ENCODE peak calls at places on chromosomes 13 and 19, in seven cellular contexts. I is H1, C is HEK293T, L is WTC11, R is GM12878, G is HCT116, B is HepG2. X is an unnamed sample.

GRCh38 chr19:38706792-38707511 is 37.3 kb downstream of the CAPN12 start:
- DNase-seq in I (no peak), B (no peak), C (no peak), R (no peak), L (no peak), G (no peak), X (no peak)

GRCh38 chr19:42363614-42364346 is 26.3 kb downstream of the CNFN start:
- DNase-seq in R (peak), G (no peak), L (no peak), C (no peak), I (no peak), B (no peak), X (no peak)

GRCh38 chr19:50723069-50723468 is at the start of gene CLEC11A:
- DNase-seq in C (no peak), I (no peak), G (no peak), R (no peak), L (no peak), B (no peak), X (peak)

GRCh38 chr13:111211789-111212516 is 96.8 kb downstream of the ARHGEF7 start:
- DNase-seq in L (no peak), C (no peak), I (no peak), R (no peak), B (no peak), G (no peak), X (no peak)

GRCh38 chr13:83065136-83065535 is 817.1 kb downstream of the SLITRK1 start:
- DNase-seq in B (no peak), G (no peak), C (no peak), I (no peak), R (no peak), L (no peak), X (no peak)

GRCh38 chr19:31351212-31352193 is 2.3 kb upstream of the TSHZ3 start:
- DNase-seq in C (no peak), I (peak), L (no peak), B (no peak), R (no peak), G (no peak), X (no peak)

GRCh38 chr13:112651750-112652511 is 37.9 kb upstream of the ATP11A start:
- DNase-seq in G (no peak), I (no peak), C (no peak), B (no peak), R (no peak), L (no peak), X (no peak)

GRCh38 chr19:4831351-4832340 is at the start of gene TICAM1:
- DNase-seq in R (no peak), C (no peak), I (peak), L (no peak), G (no peak), B (no peak), X (peak)

GRCh38 chr19:38851622-38852230 is 1.9 kb upstream of the HNRNPL start:
- DNase-seq in L (peak), B (peak), C (peak), G (peak), R (no peak), I (peak), X (peak)

GRCh38 chr19:7415163-7415856 is 66.6 kb downstream of the ARHGEF18 start:
- DNase-seq in R (no peak), C (no peak), L (no peak), I (no peak), B (peak), G (no peak), X (no peak)

GRCh38 chr19:860481-861098 is 1.1 kb downstream of the CFD start:
- DNase-seq in R (no peak), I (no peak), L (peak), G (peak), B (peak), C (peak), X (peak)

GRCh38 chr13:28575200-28575599 is 80.3 kb upstream of the FLT1 start:
- DNase-seq in I (no peak), B (no peak), G (no peak), C (no peak), L (no peak), R (peak), X (peak)

GRCh38 chr19:47779524-47780214 is 1.2 kb downstream of the SELENOW start:
- DNase-seq in R (no peak), L (no peak), G (no peak), I (no peak), C (no peak), B (no peak), X (peak)

GRCh38 chr13:95485045-95485517 is 67.4 kb upstream of the CLDN10 start:
- DNase-seq in R (no peak), G (no peak), L (no peak), C (no peak), B (peak), I (no peak), X (peak)
- TF ChIP-seq SP1 in R (no peak), G (no peak), L (no peak), C (no peak), B (no peak), I (no peak), X (no peak)

DNA sequence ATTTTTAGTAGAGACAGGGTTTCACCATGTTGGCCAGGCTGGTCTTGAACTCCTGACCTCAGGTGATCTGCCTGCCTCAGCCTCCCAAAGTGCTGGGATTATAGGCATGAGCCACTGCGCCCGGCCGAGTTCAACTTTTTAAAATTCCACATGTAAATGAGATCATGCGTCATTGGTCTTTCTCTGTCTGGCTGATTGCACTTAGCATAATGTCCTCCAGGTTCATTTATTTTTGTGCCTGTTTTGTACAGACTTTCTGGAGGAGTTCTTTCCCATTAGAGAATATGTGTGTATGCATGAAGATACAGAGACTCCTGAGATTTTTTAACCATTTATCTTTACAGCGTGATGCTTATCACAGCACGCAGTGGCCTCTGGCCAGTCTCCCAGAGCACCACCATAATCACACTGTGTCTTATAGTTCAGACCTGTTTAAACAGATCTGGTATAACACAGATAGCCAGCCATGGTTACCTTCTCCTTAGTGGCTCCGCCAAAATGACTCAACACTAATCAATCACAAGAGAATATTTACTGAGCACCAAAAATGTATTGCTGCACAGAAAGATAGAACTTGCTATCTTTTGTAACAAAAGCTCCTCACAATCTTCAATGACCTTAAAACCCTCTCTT is 11.4 kb upstream of the STARD13 start:
- DNase-seq in I (no peak), G (no peak), C (no peak), R (no peak), L (no peak), B (peak), X (no peak)
- TF ChIP-seq SP1 in I (no peak), G (no peak), C (no peak), R (no peak), L (no peak), B (no peak), X (no peak)

DNA sequence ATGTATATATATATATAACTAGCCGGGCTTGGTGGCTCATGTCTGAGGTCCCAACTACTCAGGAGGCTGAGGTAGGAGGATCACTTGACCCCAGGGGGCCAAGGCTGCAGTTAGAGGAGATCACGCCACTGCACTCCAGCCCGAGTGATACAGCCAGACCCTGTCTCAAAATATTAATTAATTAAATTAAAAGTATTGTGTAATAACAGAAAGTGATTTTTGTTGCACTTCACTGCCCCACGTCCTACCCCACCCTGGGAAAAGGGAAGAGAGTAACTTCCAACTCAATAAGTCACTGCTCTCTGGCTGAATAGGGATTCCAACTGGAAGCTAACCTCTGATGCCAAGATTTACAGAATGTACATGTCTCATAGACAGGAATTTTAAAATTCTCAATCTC is 47.2 kb downstream of the ZNF611 start:
- DNase-seq in G (no peak), L (no peak), B (no peak), C (no peak), R (no peak), I (no peak), X (no peak)
- TF ChIP-seq SP1 in G (no peak), L (no peak), B (no peak), C (no peak), R (no peak), I (no peak), X (no peak)

GRCh38 chr19:16199275-16199932 is 1.7 kb downstream of the AP1M1 start:
- DNase-seq in I (no peak), L (no peak), R (no peak), G (no peak), C (peak), B (no peak), X (no peak)
- TF ChIP-seq SP1 in I (no peak), L (no peak), R (no peak), G (no peak), C (no peak), B (no peak), X (no peak)

DNA sequence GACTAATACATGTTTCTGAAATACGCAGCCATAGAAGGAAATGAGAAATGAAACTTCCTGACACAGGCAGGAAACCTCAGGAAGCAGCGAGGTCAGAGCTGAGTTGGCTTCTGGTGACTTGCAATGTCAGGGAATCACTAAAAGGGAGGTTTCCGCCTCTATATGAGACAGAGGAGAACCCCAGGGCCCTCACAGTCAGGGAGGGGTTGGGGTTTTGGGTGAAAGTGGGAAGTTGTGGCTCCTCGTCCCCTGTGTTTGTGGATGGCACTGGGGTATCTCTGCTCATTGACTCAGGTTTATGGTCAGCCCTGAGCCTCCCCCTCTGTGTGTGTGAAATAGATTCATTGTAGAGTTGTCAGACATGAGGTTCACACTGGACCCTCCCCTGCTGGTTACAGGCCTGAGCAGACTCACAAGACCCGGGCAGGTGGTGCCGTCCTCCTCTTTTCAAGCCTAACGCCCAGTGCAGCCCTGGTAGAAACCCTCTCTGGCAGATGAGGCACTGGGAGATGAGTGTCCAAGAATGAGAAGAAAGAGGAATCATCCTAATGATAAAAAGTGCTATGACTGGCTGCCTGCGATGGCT is 5.5 kb upstream of the LILRA6 start:
- DNase-seq in L (no peak), G (no peak), R (no peak), C (no peak), B (no peak), I (no peak), X (no peak)
- TF ChIP-seq SP1 in L (no peak), G (no peak), R (no peak), C (no peak), B (no peak), I (no peak), X (no peak)

GRCh38 chr13:98188544-98189166 is 11.6 kb upstream of the RNF113B start:
- DNase-seq in G (no peak), L (no peak), R (no peak), I (no peak), C (no peak), B (no peak), X (no peak)

GRCh38 chr13:98192008-98192407 is 14.9 kb upstream of the RNF113B start:
- DNase-seq in I (no peak), B (no peak), L (no peak), G (no peak), C (no peak), R (no peak), X (no peak)

GRCh38 chr13:98190889-98191444 is 13.9 kb upstream of the RNF113B start:
- DNase-seq in C (no peak), R (no peak), B (peak), L (no peak), G (no peak), I (no peak), X (no peak)

GRCh38 chr13:98187862-98188261 is 10.8 kb upstream of the RNF113B start:
- DNase-seq in R (no peak), L (no peak), C (no peak), I (no peak), B (no peak), G (no peak), X (no peak)

DNA sequence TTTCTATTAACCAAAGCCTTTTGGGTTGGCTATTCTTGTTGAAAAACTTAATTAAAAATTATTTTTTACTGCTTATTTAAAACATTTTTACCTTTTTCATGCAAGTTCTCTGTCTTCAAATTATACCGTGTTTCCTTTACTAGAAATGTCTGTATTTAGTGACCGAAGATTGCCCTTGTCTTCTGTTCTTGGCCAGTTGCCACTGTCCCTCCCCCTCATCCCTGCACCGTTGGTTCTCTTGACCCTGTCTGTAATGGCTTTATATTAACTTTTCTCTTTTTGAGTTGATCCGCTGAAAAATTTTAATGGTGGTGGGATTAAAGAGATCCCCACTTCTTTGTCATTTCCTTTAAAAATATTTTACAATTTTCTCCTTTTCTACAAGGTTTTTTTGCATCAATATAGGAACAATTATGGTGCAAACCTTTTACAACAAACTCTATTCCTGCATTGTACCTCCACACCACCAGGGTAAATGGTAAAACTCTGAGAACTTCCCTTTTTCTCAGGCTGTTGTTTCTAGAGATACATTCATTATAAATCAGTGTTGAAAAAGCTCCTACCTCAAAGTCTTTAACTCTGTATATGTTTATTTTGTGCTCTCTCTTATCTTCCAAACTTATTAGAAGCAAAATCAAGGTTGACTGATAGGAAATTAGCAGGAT is 12.9 kb upstream of the RNF113B start:
- DNase-seq in L (no peak), B (peak), G (no peak), R (no peak), I (no peak), C (no peak), X (no peak)
- TF ChIP-seq SP1 in L (no peak), B (no peak), G (no peak), R (no peak), I (no peak), C (no peak), X (no peak)